ENCODE peak calls at places on chromosomes 12 and 14, in six cellular contexts. M is caudate nucleus, X is germinal center, A is left colon, Z is T follicular helper cell, S is NCI-H2081. H is an unnamed sample.
A peak's percentile ranks its signal among the peaks of the same experiment; 100 is the strongest.

GRCh38 chr14:61219673-61220072 is 61.5 kb downstream of the TMEM30B start:
- DNase-seq in S (no peak), A (no peak), Z (no peak), M (no peak), X (no peak), H (no peak)

GRCh38 chr14:99907761-99908652 is 114.8 kb downstream of the EML1 start:
- DNase-seq in Z (no peak), M (no peak), A (no peak), S (no peak), X (no peak), H (no peak)

GRCh38 chr12:6612247-6612646 is 5.1 kb upstream of the CHD4 start:
- DNase-seq in X (no peak), M (no peak), S (no peak), A (peak; percentile 44), Z (peak; percentile 33), H (no peak)

GRCh38 chr12:66725031-66725430 is 46.2 kb upstream of the GRIP1 start:
- DNase-seq in Z (no peak), S (no peak), A (no peak), M (no peak), X (no peak), H (no peak)

GRCh38 chr12:108884116-108885012 is 4.5 kb downstream of the DAO start:
- DNase-seq in M (peak; percentile 1), S (peak; percentile 21), Z (peak; percentile 46), A (peak; percentile 82), X (peak; percentile 64), H (no peak)

GRCh38 chr12:49019435-49020317 is 1.1 kb upstream of the PRKAG1 start:
- DNase-seq in S (no peak), Z (no peak), M (no peak), X (peak; percentile 85), A (peak; percentile 57), H (no peak)

GRCh38 chr12:70449074-70449757 is 83.1 kb downstream of the KCNMB4 start:
- DNase-seq in X (no peak), S (peak; percentile 40), M (no peak), A (no peak), Z (no peak), H (no peak)

GRCh38 chr14:86654558-86655184 is 1124.7 kb downstream of the FLRT2 start:
- DNase-seq in Z (no peak), A (peak; percentile 71), S (peak; percentile 67), X (no peak), M (no peak), H (no peak)

GRCh38 chr12:2053675-2054070 is 886 bp downstream of the CACNA1C start:
- DNase-seq in S (no peak), Z (no peak), A (peak; percentile 16), M (no peak), X (no peak), H (no peak)

GRCh38 chr12:106815741-106816140 is 41.3 kb downstream of the RIC8B start:
- DNase-seq in M (no peak), A (no peak), X (no peak), Z (no peak), S (no peak), H (no peak)

GRCh38 chr12:82426081-82426480 is 67.8 kb downstream of the METTL25 start:
- DNase-seq in M (no peak), X (no peak), A (no peak), S (no peak), Z (no peak), H (no peak)

GRCh38 chr12:1830981-1831930 is 10.9 kb downstream of the LRTM2 start:
- DNase-seq in Z (no peak), S (no peak), M (peak; percentile 41), X (peak; percentile 24), A (peak; percentile 44), H (no peak)

GRCh38 chr12:49983892-49984291 is 11.1 kb downstream of the AQP6 start:
- DNase-seq in M (peak; percentile 27), X (no peak), S (peak; percentile 80), Z (no peak), A (no peak), H (no peak)

GRCh38 chr12:120075034-120075616 is 41.4 kb downstream of the RAB35 start:
- DNase-seq in X (no peak), M (no peak), A (no peak), S (no peak), Z (no peak), H (no peak)

GRCh38 chr12:45580570-45580969 is 148.9 kb upstream of the ARID2 start:
- DNase-seq in Z (no peak), M (no peak), S (no peak), A (no peak), X (no peak), H (no peak)

GRCh38 chr14:63875311-63875710 is 22.5 kb downstream of the SYNE2 start:
- DNase-seq in M (no peak), S (no peak), X (no peak), A (peak; percentile 37), Z (no peak), H (no peak)

GRCh38 chr12:101671157-101671791 is 26.2 kb upstream of the CHPT1 start:
- DNase-seq in X (peak; percentile 46), Z (no peak), A (no peak), M (no peak), S (no peak), H (peak; percentile 25)

GRCh38 chr12:48002773-48003218 is 1.5 kb downstream of the COL2A1 start:
- DNase-seq in S (peak; percentile 10), X (no peak), A (peak; percentile 45), Z (no peak), M (no peak), H (no peak)

H was measured in anterior cingulate cortex.